ENCODE peak calls at places on chromosomes 3 and 15, in six cellular contexts. F, K, V, P, W and L are unnamed samples.

GRCh38 chr3:30630238-30631030 is 24.0 kb downstream of the TGFBR2 start:
- DNase-seq in F (no peak), K (no peak), V (no peak), P (no peak), W (no peak), L (no peak)

GRCh38 chr15:68183886-68184285 is 21.2 kb downstream of the CALML4 start:
- DNase-seq in F (no peak), K (no peak), V (peak; percentile 77), P (no peak), W (no peak), L (no peak)

GRCh38 chr3:154901263-154901662 is 178.9 kb upstream of the MME start:
- DNase-seq in F (no peak), K (no peak), V (no peak), P (no peak), W (no peak), L (no peak)

GRCh38 chr3:64932666-64933342 is 245.0 kb upstream of the ADAMTS9 start:
- DNase-seq in F (no peak), K (no peak), V (no peak), P (no peak), W (no peak), L (no peak)

GRCh38 chr3:32872487-32873382 is 54.9 kb downstream of the TRIM71 start:
- DNase-seq in F (no peak), K (no peak), V (peak; percentile 23), P (no peak), W (no peak), L (peak; percentile 2)

GRCh38 chr3:23888617-23889228 is 28.1 kb downstream of the NKIRAS1 start:
- DNase-seq in F (no peak), K (no peak), V (peak; percentile 76), P (no peak), W (no peak), L (peak; percentile 35)

GRCh38 chr3:145176907-145177306 is 984.1 kb downstream of the PLOD2 start:
- DNase-seq in F (no peak), K (no peak), V (no peak), P (no peak), W (no peak), L (no peak)

GRCh38 chr15:92000709-92001108 is 147.2 kb downstream of the SLCO3A1 start:
- DNase-seq in F (no peak), K (no peak), V (no peak), P (no peak), W (no peak), L (no peak)

GRCh38 chr3:111856501-111856900 is 2.6 kb upstream of the PHLDB2 start:
- DNase-seq in F (no peak), K (no peak), V (no peak), P (no peak), W (no peak), L (no peak)

DNA sequence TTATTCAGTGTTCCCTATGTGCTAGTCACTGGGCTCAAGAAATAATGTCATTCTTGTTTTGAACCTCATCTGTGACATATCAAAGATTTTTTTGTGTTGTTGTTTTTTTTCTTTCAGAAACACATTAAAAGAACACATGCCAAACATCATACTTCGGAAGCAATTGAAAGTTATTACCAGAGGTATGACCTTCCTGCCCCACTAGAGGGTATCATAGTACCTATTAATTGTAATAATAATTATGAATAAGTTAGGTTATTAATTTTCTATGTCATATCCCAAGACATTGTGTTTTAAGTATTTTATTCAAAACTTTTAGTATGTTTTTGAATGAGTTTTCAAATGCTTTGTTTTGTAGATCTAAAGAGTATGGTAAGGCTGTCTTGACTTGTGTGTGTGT is 65.7 kb downstream of the CDIN1 start:
- DNase-seq in F (no peak), K (no peak), V (peak; percentile 44), P (no peak), W (no peak), L (no peak)
- TF ChIP-seq CTCF in F (no peak), K (no peak), V (peak; percentile 41), P (no peak), W (no peak), L (peak; percentile 62)

GRCh38 chr3:196178993-196179379 is 32.2 kb downstream of the ZDHHC19 start:
- DNase-seq in F (no peak), K (no peak), V (no peak), P (no peak), W (no peak), L (no peak)

GRCh38 chr3:196180346-196180745 is 30.9 kb downstream of the ZDHHC19 start:
- DNase-seq in F (no peak), K (no peak), V (no peak), P (no peak), W (no peak), L (no peak)

GRCh38 chr3:196181127-196181546 is 30.1 kb downstream of the ZDHHC19 start:
- DNase-seq in F (no peak), K (no peak), V (no peak), P (no peak), W (no peak), L (no peak)

GRCh38 chr3:196177967-196178366 is 33.2 kb downstream of the ZDHHC19 start:
- DNase-seq in F (no peak), K (no peak), V (no peak), P (no peak), W (no peak), L (no peak)

GRCh38 chr3:196179380-196180308 is 31.6 kb downstream of the ZDHHC19 start:
- DNase-seq in F (peak; percentile 40), K (no peak), V (peak; percentile 41), P (no peak), W (no peak), L (no peak)
- TF ChIP-seq CTCF in F (no peak), K (no peak), V (no peak), P (no peak), W (no peak), L (no peak)

GRCh38 chr3:153440311-153440710 is 278.3 kb downstream of the RAP2B start:
- DNase-seq in F (no peak), K (no peak), V (no peak), P (no peak), W (no peak), L (no peak)

GRCh38 chr3:153442799-153443487 is 280.9 kb downstream of the RAP2B start:
- DNase-seq in F (no peak), K (no peak), V (no peak), P (no peak), W (no peak), L (no peak)

GRCh38 chr3:153445817-153446216 is 283.8 kb downstream of the RAP2B start:
- DNase-seq in F (no peak), K (no peak), V (no peak), P (no peak), W (no peak), L (no peak)

GRCh38 chr3:153442386-153442785 is 280.4 kb downstream of the RAP2B start:
- DNase-seq in F (no peak), K (no peak), V (peak; percentile 8), P (no peak), W (no peak), L (no peak)

DNA sequence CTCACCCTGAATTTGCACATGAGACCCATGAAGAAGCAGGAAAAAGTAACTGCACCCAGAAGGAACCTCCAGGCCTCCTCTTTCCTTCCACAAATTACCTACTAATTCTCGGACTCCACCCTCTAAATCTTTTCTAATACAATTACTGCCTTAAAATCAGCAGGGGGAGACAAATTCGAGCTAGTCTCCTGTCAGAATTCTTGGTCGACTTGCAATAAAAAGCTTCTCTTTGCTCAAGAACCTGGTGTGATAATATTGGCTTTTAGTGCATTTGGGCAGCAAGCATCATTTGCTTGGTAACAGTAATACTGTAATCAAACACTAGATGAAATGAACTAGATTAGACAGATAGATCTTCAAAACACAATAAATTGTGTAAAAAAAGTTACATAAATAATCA is 281.9 kb downstream of the RAP2B start:
- DNase-seq in F (no peak), K (no peak), V (peak; percentile 22), P (no peak), W (no peak), L (peak; percentile 2)
- TF ChIP-seq CTCF in F (no peak), K (no peak), V (peak; percentile 19), P (no peak), W (no peak), L (peak; percentile 52)

GRCh38 chr3:119492128-119492527 is 6.2 kb upstream of the TIMMDC1 start:
- DNase-seq in F (no peak), K (no peak), V (peak; percentile 7), P (no peak), W (no peak), L (no peak)

GRCh38 chr3:119494597-119494996 is 3.8 kb upstream of the TIMMDC1 start:
- DNase-seq in F (no peak), K (no peak), V (no peak), P (no peak), W (no peak), L (no peak)

GRCh38 chr3:119492810-119493209 is 5.5 kb upstream of the TIMMDC1 start:
- DNase-seq in F (no peak), K (no peak), V (no peak), P (no peak), W (no peak), L (no peak)

GRCh38 chr3:119485563-119485962 is 12.8 kb upstream of the TIMMDC1 start:
- DNase-seq in F (no peak), K (no peak), V (no peak), P (no peak), W (no peak), L (no peak)

DNA sequence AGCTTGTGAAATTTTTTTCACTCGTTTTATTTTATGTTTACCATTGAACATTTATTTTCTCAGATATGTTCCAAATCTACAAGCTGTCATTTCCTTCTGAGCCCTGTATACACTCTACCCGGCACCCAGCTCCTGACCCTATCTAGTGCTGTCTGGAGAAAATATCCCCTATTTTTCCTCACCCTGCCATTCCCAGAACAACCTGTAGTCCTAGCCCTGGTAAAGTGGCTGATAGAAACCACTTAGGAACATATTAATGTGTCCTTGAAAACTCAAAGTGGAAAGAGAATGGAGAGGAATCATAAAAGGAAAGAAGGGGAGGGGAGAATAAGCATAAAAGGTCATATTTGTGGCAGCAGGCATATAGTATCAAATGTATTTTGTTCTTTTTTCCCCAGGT is 8.2 kb upstream of the TIMMDC1 start:
- DNase-seq in F (no peak), K (no peak), V (no peak), P (no peak), W (no peak), L (no peak)
- TF ChIP-seq CTCF in F (no peak), K (no peak), V (peak; percentile 8), P (no peak), W (no peak), L (no peak)

GRCh38 chr3:140219923-140220452 is 285.0 kb downstream of the CLSTN2 start:
- DNase-seq in F (no peak), K (no peak), V (no peak), P (no peak), W (no peak), L (no peak)
- TF ChIP-seq CTCF in F (peak; percentile 36), K (no peak), V (no peak), P (peak; percentile 44), W (no peak), L (no peak)

GRCh38 chr3:84141571-84141970 is 817.2 kb upstream of the CADM2 start:
- DNase-seq in F (no peak), K (no peak), V (no peak), P (no peak), W (no peak), L (no peak)

GRCh38 chr3:84136425-84136824 is 822.4 kb upstream of the CADM2 start:
- DNase-seq in F (no peak), K (no peak), V (no peak), P (no peak), W (no peak), L (no peak)
- TF ChIP-seq CTCF in F (peak; percentile 16), K (peak; percentile 8), V (no peak), P (no peak), W (no peak), L (no peak)